ENCODE peak calls at places on chromosomes 12 and 14, in four cellular contexts. One of them, this sample, is unnamed. For H3K4me1, the result is how much of the 10 kb centered on the place peaks cover.

GRCh38 chr12:67468549-67469245 is 179.8 kb upstream of the DYRK2 start:
- DNase-seq in NT2/D1: no peak
- DNase-seq in heart right ventricle: no peak
- DNase-seq in A549: no peak
- DNase-seq in this sample: no peak

GRCh38 chr12:50059440-50060119 is 2.2 kb downstream of the ASIC1 start:
- DNase-seq in NT2/D1: no peak
- DNase-seq in heart right ventricle: no peak
- DNase-seq in A549: no peak
- DNase-seq in this sample: no peak

GRCh38 chr14:32564591-32564990 is 235.5 kb downstream of the AKAP6 start:
- DNase-seq in NT2/D1: no peak
- DNase-seq in heart right ventricle: no peak
- DNase-seq in A549: no peak
- DNase-seq in this sample: no peak

GRCh38 chr12:132465269-132466190 is 24.4 kb upstream of the FBRSL1 start:
- DNase-seq in NT2/D1: no peak
- DNase-seq in heart right ventricle: no peak
- DNase-seq in A549: no peak
- DNase-seq in this sample: peak

GRCh38 chr14:22088614-22089359 is 415.2 kb upstream of the OR4E1 start:
- DNase-seq in NT2/D1: no peak
- DNase-seq in heart right ventricle: no peak
- DNase-seq in A549: no peak
- DNase-seq in this sample: no peak

GRCh38 chr12:2930865-2931264 is 28.3 kb upstream of the TEAD4 start:
- DNase-seq in NT2/D1: no peak
- DNase-seq in heart right ventricle: no peak
- DNase-seq in A549: no peak
- DNase-seq in this sample: peak

GRCh38 chr14:60346706-60347105 is 97.7 kb downstream of the PPM1A start:
- DNase-seq in NT2/D1: no peak
- DNase-seq in heart right ventricle: no peak
- DNase-seq in A549: no peak
- DNase-seq in this sample: no peak

GRCh38 chr14:96245710-96246534 is 10.1 kb upstream of the BDKRB1 start:
- DNase-seq in NT2/D1: no peak
- DNase-seq in heart right ventricle: no peak
- DNase-seq in A549: no peak
- DNase-seq in this sample: no peak

GRCh38 chr14:73729556-73730265 is 15.5 kb upstream of the PNMA1 start:
- DNase-seq in NT2/D1: no peak
- DNase-seq in heart right ventricle: peak
- DNase-seq in A549: no peak
- DNase-seq in this sample: no peak

GRCh38 chr12:3527181-3527580 is 36.2 kb downstream of the PRMT8 start:
- DNase-seq in NT2/D1: no peak
- DNase-seq in heart right ventricle: no peak
- DNase-seq in A549: peak
- DNase-seq in this sample: no peak

GRCh38 chr12:122202017-122202416 is 1.5 kb upstream of the B3GNT4 start:
- DNase-seq in NT2/D1: no peak
- DNase-seq in heart right ventricle: no peak
- DNase-seq in A549: no peak
- DNase-seq in this sample: no peak

GRCh38 chr12:6792522-6793201 is 3.3 kb downstream of the CD4 start:
- DNase-seq in NT2/D1: no peak
- DNase-seq in heart right ventricle: peak
- DNase-seq in A549: no peak
- DNase-seq in this sample: peak

GRCh38 chr12:121649403-121649802 is 20.1 kb downstream of the MORN3 start:
- DNase-seq in NT2/D1: no peak
- DNase-seq in heart right ventricle: no peak
- DNase-seq in A549: no peak
- DNase-seq in this sample: peak

GRCh38 chr12:94458882-94459772 is 540 bp downstream of the CEP83 start:
- DNase-seq in NT2/D1: no peak
- DNase-seq in heart right ventricle: no peak
- DNase-seq in A549: peak
- DNase-seq in this sample: no peak

GRCh38 chr14:50060871-50061663 is 55.3 kb downstream of the VCPKMT start:
- DNase-seq in NT2/D1: no peak
- DNase-seq in heart right ventricle: peak
- DNase-seq in A549: peak
- DNase-seq in this sample: no peak

GRCh38 chr14:24032727-24033418 is 18.9 kb upstream of the CARMIL3 start:
- DNase-seq in NT2/D1: no peak
- DNase-seq in heart right ventricle: no peak
- DNase-seq in A549: peak
- DNase-seq in this sample: peak

GRCh38 chr12:101172316-101172715 is 37.7 kb downstream of the SLC5A8 start:
- DNase-seq in NT2/D1: peak
- DNase-seq in heart right ventricle: no peak
- DNase-seq in A549: peak
- DNase-seq in this sample: no peak

GRCh38 chr14:68373847-68374582 is 418.9 kb downstream of the ZFP36L1 start:
- DNase-seq in NT2/D1: no peak
- DNase-seq in heart right ventricle: no peak
- DNase-seq in A549: peak
- DNase-seq in this sample: no peak

GRCh38 chr12:10409387-10409786 is at the start of gene KLRC4:
- DNase-seq in NT2/D1: no peak
- DNase-seq in heart right ventricle: no peak
- DNase-seq in A549: no peak
- DNase-seq in this sample: no peak

GRCh38 chr14:29627141-29627540 is 300.5 kb downstream of the PRKD1 start:
- DNase-seq in NT2/D1: no peak
- DNase-seq in heart right ventricle: no peak
- DNase-seq in A549: no peak
- DNase-seq in this sample: no peak

GRCh38 chr12:75969768-75970167 is 61.8 kb downstream of the PHLDA1 start:
- DNase-seq in NT2/D1: peak
- DNase-seq in heart right ventricle: no peak
- DNase-seq in A549: no peak
- DNase-seq in this sample: peak

GRCh38 chr14:74133833-74134481 is 49.2 kb downstream of the LIN52 start:
- DNase-seq in NT2/D1: no peak
- DNase-seq in heart right ventricle: no peak
- DNase-seq in A549: no peak
- DNase-seq in this sample: no peak

GRCh38 chr14:66105819-66106218 is 380.4 kb upstream of the CCDC196 start:
- DNase-seq in NT2/D1: no peak
- DNase-seq in heart right ventricle: no peak
- DNase-seq in A549: no peak
- DNase-seq in this sample: no peak

GRCh38 chr12:39723831-39724230 is 104.2 kb upstream of the ABCD2 start:
- DNase-seq in NT2/D1: no peak
- DNase-seq in heart right ventricle: no peak
- DNase-seq in A549: peak
- DNase-seq in this sample: no peak

GRCh38 chr12:109736552-109737108 is 23.0 kb downstream of the FAM222A start:
- DNase-seq in NT2/D1: peak
- DNase-seq in heart right ventricle: no peak
- DNase-seq in A549: peak
- DNase-seq in this sample: peak

GRCh38 chr12:116436561-116437249 is 122.5 kb upstream of the MAP1LC3B2 start:
- DNase-seq in NT2/D1: no peak
- DNase-seq in heart right ventricle: no peak
- DNase-seq in A549: no peak
- DNase-seq in this sample: no peak

GRCh38 chr14:61953602-61954001 is 191.4 kb downstream of the SNAPC1 start:
- DNase-seq in NT2/D1: no peak
- DNase-seq in heart right ventricle: no peak
- DNase-seq in A549: no peak
- DNase-seq in this sample: no peak

GRCh38 chr12:88175544-88175943 is 33.4 kb downstream of the TMTC3 start:
- DNase-seq in NT2/D1: no peak
- DNase-seq in heart right ventricle: no peak
- DNase-seq in A549: no peak
- DNase-seq in this sample: no peak

GRCh38 chr14:31294736-31295398 is 87.3 kb upstream of the HECTD1 start:
- DNase-seq in NT2/D1: no peak
- DNase-seq in heart right ventricle: no peak
- DNase-seq in A549: no peak
- DNase-seq in this sample: no peak

GRCh38 chr14:59631237-59631636 is 54.6 kb upstream of the CCDC175 start:
- DNase-seq in NT2/D1: no peak
- DNase-seq in heart right ventricle: no peak
- DNase-seq in A549: peak
- DNase-seq in this sample: no peak

GRCh38 chr14:30227871-30228270 is 300.2 kb upstream of the PRKD1 start:
- DNase-seq in NT2/D1: no peak
- DNase-seq in heart right ventricle: no peak
- DNase-seq in A549: no peak
- DNase-seq in this sample: no peak

GRCh38 chr12:123905319-123905925 is 67.2 kb downstream of the CCDC92 start:
- DNase-seq in NT2/D1: peak
- DNase-seq in heart right ventricle: peak
- DNase-seq in A549: peak
- DNase-seq in this sample: no peak

GRCh38 chr12:68336754-68337343 is 4.7 kb upstream of the MDM1 start:
- DNase-seq in NT2/D1: no peak
- DNase-seq in heart right ventricle: no peak
- DNase-seq in A549: peak
- DNase-seq in this sample: no peak

GRCh38 chr14:92482621-92483319 is 30.8 kb upstream of the RIN3 start:
- DNase-seq in NT2/D1: no peak
- DNase-seq in heart right ventricle: no peak
- DNase-seq in A549: no peak
- DNase-seq in this sample: no peak

GRCh38 chr14:92481386-92481785 is 32.2 kb upstream of the RIN3 start:
- DNase-seq in NT2/D1: no peak
- DNase-seq in heart right ventricle: no peak
- DNase-seq in A549: peak
- DNase-seq in this sample: no peak

GRCh38 chr14:92481811-92482559 is 31.6 kb upstream of the RIN3 start:
- DNase-seq in NT2/D1: no peak
- DNase-seq in heart right ventricle: no peak
- DNase-seq in A549: no peak
- DNase-seq in this sample: no peak

GRCh38 chr14:92486881-92487280 is 26.7 kb upstream of the RIN3 start:
- DNase-seq in NT2/D1: no peak
- DNase-seq in heart right ventricle: no peak
- DNase-seq in A549: no peak
- DNase-seq in this sample: no peak

GRCh38 chr14:92484132-92484823 is 29.3 kb upstream of the RIN3 start:
- DNase-seq in NT2/D1: no peak
- DNase-seq in heart right ventricle: peak
- DNase-seq in A549: no peak
- DNase-seq in this sample: no peak
- H3K4me1 ChIP-seq in NT2/D1: under half
- H3K4me1 ChIP-seq in heart right ventricle: under half
- H3K4me1 ChIP-seq in A549: under half
- H3K4me1 ChIP-seq in this sample: under half

GRCh38 chr12:57754411-57755193 is at the start of gene MARCHF9:
- DNase-seq in NT2/D1: no peak
- DNase-seq in heart right ventricle: peak
- DNase-seq in A549: peak
- DNase-seq in this sample: peak
- H3K4me1 ChIP-seq in NT2/D1: under half
- H3K4me1 ChIP-seq in heart right ventricle: under half
- H3K4me1 ChIP-seq in A549: under half
- H3K4me1 ChIP-seq in this sample: under half

DNA sequence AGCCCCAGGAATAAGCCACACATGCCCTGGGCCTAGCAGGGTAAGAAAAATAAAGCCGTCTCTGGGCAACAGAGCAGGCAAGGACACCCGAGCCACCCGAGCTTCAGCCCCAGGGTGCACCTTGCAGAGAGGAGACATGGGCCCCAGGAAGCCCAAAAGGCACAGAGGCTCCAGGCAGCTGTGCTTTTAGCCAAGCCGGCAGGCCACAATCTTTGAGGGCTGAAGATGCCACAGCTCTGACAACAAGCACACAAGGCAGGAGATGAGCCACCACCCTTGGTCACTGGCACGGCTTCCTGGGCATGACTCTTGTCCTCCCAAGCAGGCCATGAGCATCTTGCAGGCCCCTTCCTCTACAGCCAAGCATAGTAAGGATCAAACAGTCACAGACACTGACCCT is 86.3 kb downstream of the ITPK1 start:
- DNase-seq in NT2/D1: no peak
- DNase-seq in heart right ventricle: no peak
- DNase-seq in A549: no peak
- DNase-seq in this sample: no peak
- H3K4me1 ChIP-seq in NT2/D1: under half
- H3K4me1 ChIP-seq in heart right ventricle: under half
- H3K4me1 ChIP-seq in A549: half or more
- H3K4me1 ChIP-seq in this sample: under half

DNA sequence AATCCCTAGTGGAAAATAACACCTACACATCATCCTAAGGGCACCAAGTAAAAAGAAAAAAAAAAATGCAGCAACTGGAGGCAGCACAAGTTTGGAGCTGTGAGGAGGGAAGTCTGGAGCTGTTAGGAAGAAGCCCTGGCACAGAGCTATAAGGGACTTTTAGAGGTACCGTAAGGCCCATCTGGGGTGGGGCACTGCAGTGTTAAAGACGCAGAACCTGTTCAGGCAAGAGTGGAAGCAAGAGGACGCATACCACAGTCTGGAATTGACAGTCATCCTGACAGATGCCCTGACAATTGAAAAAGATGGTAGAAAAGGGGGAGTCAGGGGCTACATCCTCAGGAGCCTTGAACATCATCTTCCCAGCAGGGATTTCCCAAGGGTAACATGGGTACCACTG is 195.9 kb upstream of the PLEKHG7 start:
- DNase-seq in NT2/D1: no peak
- DNase-seq in heart right ventricle: no peak
- DNase-seq in A549: no peak
- DNase-seq in this sample: no peak
- H3K4me1 ChIP-seq in NT2/D1: under half
- H3K4me1 ChIP-seq in heart right ventricle: under half
- H3K4me1 ChIP-seq in A549: under half
- H3K4me1 ChIP-seq in this sample: under half

DNA sequence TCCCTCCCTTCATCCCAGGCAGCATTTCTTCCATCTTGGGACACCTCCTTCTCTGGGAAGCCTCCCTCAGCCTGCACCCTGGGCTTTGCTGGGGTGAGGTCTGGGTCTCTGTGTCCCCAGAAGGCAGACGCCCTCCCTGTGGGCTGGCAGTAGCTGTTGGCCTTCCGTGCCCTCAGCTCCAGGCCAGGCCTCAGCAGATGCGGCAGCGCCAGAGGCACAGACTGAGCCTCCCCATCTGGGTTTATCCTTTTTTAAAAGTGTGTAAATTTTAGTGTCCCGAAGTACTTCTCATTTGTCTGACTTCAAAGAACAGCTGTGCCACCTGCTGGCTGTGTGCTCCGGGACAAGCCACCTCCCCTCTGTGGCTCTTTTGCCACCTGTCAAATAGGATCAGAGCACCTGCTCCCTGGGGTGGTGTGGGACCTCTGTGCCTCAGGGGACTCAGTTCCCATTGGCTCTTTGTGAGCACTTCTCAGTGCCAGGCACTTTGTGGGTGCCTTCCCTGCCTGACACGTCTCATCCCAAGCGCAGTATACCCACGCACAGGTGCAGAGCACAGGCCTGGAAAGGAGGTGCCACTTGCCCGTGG is 11.1 kb downstream of the EXOC3L4 start:
- DNase-seq in NT2/D1: no peak
- DNase-seq in heart right ventricle: no peak
- DNase-seq in A549: no peak
- DNase-seq in this sample: no peak
- H3K4me1 ChIP-seq in NT2/D1: under half
- H3K4me1 ChIP-seq in heart right ventricle: under half
- H3K4me1 ChIP-seq in A549: half or more
- H3K4me1 ChIP-seq in this sample: under half

GRCh38 chr14:104801284-104802119 is 601 bp downstream of the ZBTB42 start:
- DNase-seq in NT2/D1: no peak
- DNase-seq in heart right ventricle: no peak
- DNase-seq in A549: no peak
- DNase-seq in this sample: no peak
- H3K4me1 ChIP-seq in NT2/D1: under half
- H3K4me1 ChIP-seq in heart right ventricle: under half
- H3K4me1 ChIP-seq in A549: half or more
- H3K4me1 ChIP-seq in this sample: half or more